ENCODE peak calls at places on chromosomes 13 and 19, in four cellular contexts. One of them, this sample, is unnamed.

GRCh38 chr13:90430127-90430526 is 917.4 kb upstream of the MIR17HG start:
- DNase-seq in GM12878: no peak
- DNase-seq in HepG2: no peak
- DNase-seq in K562: no peak
- DNase-seq in this sample: no peak

GRCh38 chr19:50817941-50818858 is 5.4 kb downstream of the KLK1 start:
- DNase-seq in HepG2: no peak
- DNase-seq in GM12878: peak
- DNase-seq in K562: peak
- DNase-seq in this sample: peak

GRCh38 chr13:85693889-85694511 is 105.2 kb downstream of the SLITRK6 start:
- DNase-seq in HepG2: no peak
- DNase-seq in K562: no peak
- DNase-seq in GM12878: no peak
- DNase-seq in this sample: no peak

GRCh38 chr13:51681037-51681678 is 96.9 kb downstream of the WDFY2 start:
- DNase-seq in K562: no peak
- DNase-seq in GM12878: no peak
- DNase-seq in HepG2: no peak
- DNase-seq in this sample: no peak

GRCh38 chr13:94121686-94122085 is 357.8 kb downstream of the DCT start:
- DNase-seq in K562: no peak
- DNase-seq in HepG2: no peak
- DNase-seq in GM12878: no peak
- DNase-seq in this sample: no peak

GRCh38 chr19:6521718-6522646 is 8.8 kb upstream of the TNFSF9 start:
- DNase-seq in HepG2: no peak
- DNase-seq in GM12878: peak
- DNase-seq in K562: peak
- DNase-seq in this sample: no peak

GRCh38 chr19:32662186-32662585 is 12.8 kb downstream of the ANKRD27 start:
- DNase-seq in GM12878: no peak
- DNase-seq in K562: no peak
- DNase-seq in HepG2: no peak
- DNase-seq in this sample: no peak

GRCh38 chr19:8335343-8336071 is 7.6 kb downstream of the KANK3 start:
- DNase-seq in HepG2: no peak
- DNase-seq in GM12878: no peak
- DNase-seq in K562: no peak
- DNase-seq in this sample: no peak

GRCh38 chr13:34466301-34466700 is 475.8 kb upstream of the NBEA start:
- DNase-seq in K562: no peak
- DNase-seq in GM12878: no peak
- DNase-seq in HepG2: no peak
- DNase-seq in this sample: no peak

GRCh38 chr13:60009300-60010248 is 154.2 kb downstream of the DIAPH3 start:
- DNase-seq in GM12878: no peak
- DNase-seq in HepG2: no peak
- DNase-seq in K562: peak
- DNase-seq in this sample: no peak

GRCh38 chr13:45928843-45929242 is 77.3 kb upstream of the SIAH3 start:
- DNase-seq in HepG2: no peak
- DNase-seq in GM12878: no peak
- DNase-seq in K562: no peak
- DNase-seq in this sample: no peak

GRCh38 chr19:13883665-13884064 is 6.7 kb downstream of the NANOS3 start:
- DNase-seq in HepG2: no peak
- DNase-seq in GM12878: no peak
- DNase-seq in K562: no peak
- DNase-seq in this sample: no peak

GRCh38 chr13:105196052-105196451 is 1339.4 kb downstream of the EFNB2 start:
- DNase-seq in K562: no peak
- DNase-seq in GM12878: no peak
- DNase-seq in HepG2: no peak
- DNase-seq in this sample: no peak

GRCh38 chr19:35090795-35091214 is 24.8 kb upstream of the FXYD3 start:
- DNase-seq in HepG2: no peak
- DNase-seq in K562: no peak
- DNase-seq in GM12878: no peak
- DNase-seq in this sample: no peak

GRCh38 chr13:33218020-33218419 is 67.5 kb downstream of the STARD13 start:
- DNase-seq in HepG2: peak
- DNase-seq in K562: no peak
- DNase-seq in GM12878: no peak
- DNase-seq in this sample: no peak

GRCh38 chr19:6020972-6021805 is 43.2 kb upstream of the RANBP3 start:
- DNase-seq in HepG2: peak
- DNase-seq in K562: no peak
- DNase-seq in GM12878: no peak
- DNase-seq in this sample: no peak

GRCh38 chr19:5138606-5139594 is 170.0 kb downstream of the KDM4B start:
- DNase-seq in HepG2: no peak
- DNase-seq in K562: peak
- DNase-seq in GM12878: peak
- DNase-seq in this sample: no peak

GRCh38 chr13:74795526-74795925 is 661.3 kb upstream of the KLF12 start:
- DNase-seq in GM12878: no peak
- DNase-seq in K562: no peak
- DNase-seq in HepG2: no peak
- DNase-seq in this sample: no peak

GRCh38 chr13:74796126-74796643 is 662.0 kb upstream of the KLF12 start:
- DNase-seq in K562: no peak
- DNase-seq in HepG2: no peak
- DNase-seq in GM12878: no peak
- DNase-seq in this sample: no peak

GRCh38 chr13:74794147-74794546 is 659.9 kb upstream of the KLF12 start:
- DNase-seq in GM12878: no peak
- DNase-seq in K562: no peak
- DNase-seq in HepG2: no peak
- DNase-seq in this sample: no peak

DNA sequence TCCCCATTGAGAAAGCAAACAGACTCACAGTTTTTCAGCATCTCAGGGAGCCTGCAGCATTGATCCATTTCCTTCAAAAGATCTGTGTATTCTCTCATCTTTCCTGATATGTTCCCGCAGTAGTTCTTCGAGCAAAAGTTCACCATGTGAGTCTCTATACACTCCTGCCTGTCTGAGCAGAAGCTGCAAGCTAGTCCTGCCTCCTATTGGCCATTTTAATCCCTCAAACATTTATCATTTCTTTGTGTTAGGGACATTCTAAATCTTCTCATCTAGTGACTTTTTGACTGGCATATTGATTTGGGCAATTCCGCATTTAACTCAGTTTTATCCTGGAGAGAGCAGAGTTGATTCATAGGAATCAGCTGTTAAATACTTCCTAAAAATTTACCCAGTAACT is 660.4 kb upstream of the KLF12 start:
- DNase-seq in GM12878: no peak
- DNase-seq in K562: no peak
- DNase-seq in HepG2: no peak
- DNase-seq in this sample: no peak
- TF ChIP-seq SP1 in GM12878: no peak
- TF ChIP-seq SP1 in K562: no peak
- TF ChIP-seq SP1 in HepG2: no peak
- TF ChIP-seq SP1 in this sample: no peak

GRCh38 chr13:113769106-113769505 is 10.1 kb downstream of the TMEM255B start:
- DNase-seq in HepG2: no peak
- DNase-seq in GM12878: no peak
- DNase-seq in K562: no peak
- DNase-seq in this sample: no peak

GRCh38 chr13:113766035-113766800 is 7.2 kb downstream of the TMEM255B start:
- DNase-seq in K562: no peak
- DNase-seq in GM12878: no peak
- DNase-seq in HepG2: no peak
- DNase-seq in this sample: no peak

GRCh38 chr13:113767366-113767765 is 8.3 kb downstream of the TMEM255B start:
- DNase-seq in HepG2: no peak
- DNase-seq in GM12878: no peak
- DNase-seq in K562: no peak
- DNase-seq in this sample: no peak

GRCh38 chr13:113769881-113770280 is 10.9 kb downstream of the TMEM255B start:
- DNase-seq in K562: no peak
- DNase-seq in HepG2: no peak
- DNase-seq in GM12878: no peak
- DNase-seq in this sample: no peak

GRCh38 chr13:113768018-113768905 is 9.2 kb downstream of the TMEM255B start:
- DNase-seq in K562: no peak
- DNase-seq in GM12878: no peak
- DNase-seq in HepG2: no peak
- DNase-seq in this sample: no peak
- TF ChIP-seq CBX5 in K562: no peak
- TF ChIP-seq CBX5 in GM12878: no peak
- TF ChIP-seq CBX5 in HepG2: no peak
- TF ChIP-seq CBX5 in this sample: no peak

GRCh38 chr19:44071824-44072542 is at the start of gene ZNF284:
- DNase-seq in GM12878: peak
- DNase-seq in K562: peak
- DNase-seq in HepG2: peak
- DNase-seq in this sample: peak
- H3K4me3 ChIP-seq in GM12878: peak
- H3K4me3 ChIP-seq in K562: peak
- H3K4me3 ChIP-seq in HepG2: peak
- H3K4me3 ChIP-seq in this sample: peak

DNA sequence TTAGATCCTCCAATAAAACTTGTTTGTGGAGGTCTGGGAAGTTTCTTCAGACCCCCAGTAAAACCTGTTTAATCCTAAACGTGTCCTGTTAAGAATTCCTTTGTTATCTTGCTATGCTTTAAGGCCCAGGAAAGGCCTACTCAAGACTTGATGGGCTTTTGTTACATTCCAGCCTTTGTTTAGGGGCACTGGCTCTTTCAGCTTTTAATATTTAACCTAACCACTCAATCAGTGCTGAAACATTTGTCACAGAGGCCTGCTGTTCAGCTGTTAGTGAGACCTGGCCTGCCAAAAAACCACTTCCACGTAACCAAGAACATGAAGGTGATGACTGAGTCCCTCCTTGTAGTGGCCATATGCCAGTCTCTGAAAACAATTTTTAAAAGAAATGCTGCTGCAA is 41.7 kb downstream of the PCDH17 start:
- DNase-seq in HepG2: no peak
- DNase-seq in GM12878: no peak
- DNase-seq in K562: no peak
- DNase-seq in this sample: no peak
- TF ChIP-seq SP1 in HepG2: no peak
- TF ChIP-seq SP1 in GM12878: no peak
- TF ChIP-seq SP1 in K562: no peak
- TF ChIP-seq SP1 in this sample: no peak

DNA sequence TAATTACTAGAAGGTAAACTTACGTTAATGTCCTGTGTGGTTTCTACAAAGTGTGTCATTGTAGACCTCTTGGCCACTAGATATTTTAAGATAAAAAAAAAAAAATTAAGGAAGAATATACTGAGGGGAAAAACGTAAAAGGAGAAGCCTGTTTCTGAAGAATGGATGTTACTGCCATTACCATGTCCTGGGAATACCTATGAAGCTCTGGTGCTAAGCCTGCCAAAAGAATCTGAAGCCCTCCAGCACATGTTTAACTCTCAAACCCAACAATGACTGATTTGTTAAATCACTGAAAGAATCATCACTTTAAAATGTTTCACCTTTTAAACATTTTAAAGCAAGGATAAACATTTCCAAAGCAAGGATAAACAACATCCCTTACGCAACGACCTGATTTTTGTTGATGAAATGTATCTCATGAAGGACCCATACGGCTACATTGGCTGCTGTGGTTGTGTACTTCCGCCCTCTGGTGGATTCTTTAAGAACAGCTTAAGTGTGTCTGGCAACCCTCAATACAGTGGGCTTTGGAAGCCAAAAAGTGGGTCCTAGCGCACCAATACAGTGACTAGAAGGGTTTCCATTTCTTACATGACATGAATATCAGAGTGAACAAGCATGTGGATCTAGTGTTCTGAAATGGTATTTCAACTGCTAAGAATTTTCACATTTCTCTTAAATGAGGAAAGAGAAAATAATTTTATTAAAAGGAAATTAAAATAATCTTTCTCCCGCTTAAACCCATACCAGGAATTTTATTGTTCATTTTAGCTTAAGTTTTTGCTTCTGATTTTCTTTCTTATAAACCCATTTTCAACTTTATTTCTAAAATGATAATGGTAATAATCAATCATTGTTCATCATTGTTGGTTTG is 74.5 kb upstream of the RAP2A start:
- DNase-seq in GM12878: no peak
- DNase-seq in HepG2: peak
- DNase-seq in K562: peak
- DNase-seq in this sample: no peak
- TF ChIP-seq CBX5 in GM12878: no peak
- TF ChIP-seq CBX5 in HepG2: no peak
- TF ChIP-seq CBX5 in K562: no peak
- TF ChIP-seq CBX5 in this sample: no peak